ENCODE peak calls at places on chromosomes 6 and 20, in seven cellular contexts. P, O, S, V, Z, U and M are unnamed samples.

GRCh38 chr6:120938876-120939231 is 395.4 kb downstream of the TBC1D32 start:
- DNase-seq in P (no peak), O (no peak), S (no peak), V (no peak), Z (no peak), U (no peak), M (no peak)

GRCh38 chr6:149457316-149457884 is 27.4 kb downstream of the ZC3H12D start:
- DNase-seq in P (no peak), O (peak), S (no peak), V (peak), Z (no peak), U (peak), M (no peak)

GRCh38 chr6:49636368-49637332 is at the start of gene RHAG:
- DNase-seq in P (no peak), O (no peak), S (no peak), V (no peak), Z (no peak), U (no peak), M (peak)

GRCh38 chr6:149094934-149095341 is 222.6 kb upstream of the TAB2 start:
- DNase-seq in P (no peak), O (peak), S (no peak), V (no peak), Z (no peak), U (no peak), M (no peak)

GRCh38 chr20:35273449-35274171 is 4.3 kb downstream of the MMP24OS start:
- DNase-seq in P (no peak), O (no peak), S (no peak), V (no peak), Z (peak), U (no peak), M (peak)

GRCh38 chr6:9581155-9581554 is 833.7 kb downstream of the TFAP2A start:
- DNase-seq in P (no peak), O (no peak), S (no peak), V (no peak), Z (no peak), U (no peak), M (no peak)

GRCh38 chr6:153024401-153025017 is 22.0 kb upstream of the MTRF1L start:
- DNase-seq in P (peak), O (peak), S (peak), V (peak), Z (peak), U (peak), M (peak)

GRCh38 chr6:148971027-148971927 is 224.4 kb downstream of the UST start:
- DNase-seq in P (no peak), O (peak), S (no peak), V (no peak), Z (no peak), U (peak), M (no peak)

GRCh38 chr6:121608270-121608669 is 172.8 kb downstream of the GJA1 start:
- DNase-seq in P (no peak), O (peak), S (no peak), V (no peak), Z (no peak), U (peak), M (no peak)

GRCh38 chr6:135162678-135163439 is 18.2 kb upstream of the MYB start:
- DNase-seq in P (peak), O (no peak), S (peak), V (peak), Z (peak), U (peak), M (peak)

GRCh38 chr6:31614075-31614619 is 887 bp upstream of the AIF1 start:
- DNase-seq in P (no peak), O (no peak), S (no peak), V (peak), Z (no peak), U (no peak), M (no peak)

GRCh38 chr6:25014806-25015560 is 79.2 kb upstream of the RIPOR2 start:
- DNase-seq in P (no peak), O (peak), S (no peak), V (peak), Z (no peak), U (peak), M (peak)

GRCh38 chr6:111958534-111958933 is 85.3 kb upstream of the FYN start:
- DNase-seq in P (no peak), O (no peak), S (no peak), V (no peak), Z (no peak), U (no peak), M (no peak)

DNA sequence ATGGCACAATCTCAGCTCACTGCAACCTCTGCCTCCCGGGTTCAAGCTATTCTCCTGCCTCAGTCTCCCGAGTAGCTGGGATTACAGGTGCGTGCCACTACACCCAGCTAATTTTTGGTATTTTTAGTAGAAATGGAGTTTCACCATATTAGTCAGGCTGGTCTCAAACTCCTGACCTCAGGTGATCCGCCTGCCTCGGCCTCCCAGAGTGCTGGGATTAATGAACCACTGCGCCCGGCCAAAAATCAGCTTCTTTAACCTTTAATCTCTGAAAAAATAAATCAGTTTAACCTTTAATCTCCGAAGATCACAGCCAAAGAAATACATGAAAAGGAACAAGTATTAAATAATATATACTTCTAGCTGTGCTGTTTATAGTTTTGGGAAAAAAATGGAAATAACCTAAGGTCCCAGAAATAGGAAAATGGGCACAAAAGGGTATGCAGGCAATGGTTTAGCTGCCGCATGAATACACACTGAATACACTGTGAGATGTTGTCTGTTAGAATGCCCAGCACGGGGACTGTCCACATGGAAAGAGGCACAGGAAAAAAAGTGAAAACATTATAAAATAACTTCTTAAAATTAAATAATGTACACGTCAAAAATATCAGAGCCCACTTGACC is 1.6 kb downstream of the NQO2 start:
- DNase-seq in P (no peak), O (no peak), S (no peak), V (no peak), Z (no peak), U (no peak), M (no peak)
- H3K27ac ChIP-seq in P (no peak), O (no peak), S (no peak), V (no peak), Z (no peak), U (no peak), M (no peak)

GRCh38 chr6:84415517-84415916 is 188.1 kb upstream of the CEP162 start:
- DNase-seq in P (no peak), O (no peak), S (no peak), V (no peak), Z (no peak), U (no peak), M (no peak)
- H3K4ac ChIP-seq in P (no peak), O (no peak), S (no peak), V (no peak), Z (no peak), U (no peak), M (no peak)

GRCh38 chr20:32199006-32199405 is 8.5 kb downstream of the PLAGL2 start:
- DNase-seq in P (no peak), O (no peak), S (no peak), V (no peak), Z (no peak), U (no peak), M (no peak)

GRCh38 chr20:32201977-32202363 is 5.6 kb downstream of the PLAGL2 start:
- DNase-seq in P (no peak), O (no peak), S (no peak), V (no peak), Z (no peak), U (no peak), M (no peak)

GRCh38 chr20:32204485-32205115 is 2.9 kb downstream of the PLAGL2 start:
- DNase-seq in P (no peak), O (no peak), S (no peak), V (no peak), Z (no peak), U (no peak), M (no peak)

GRCh38 chr20:32203556-32204484 is 3.7 kb downstream of the PLAGL2 start:
- DNase-seq in P (no peak), O (no peak), S (no peak), V (peak), Z (no peak), U (no peak), M (no peak)

GRCh38 chr20:32201296-32201976 is 6.1 kb downstream of the PLAGL2 start:
- DNase-seq in P (no peak), O (peak), S (no peak), V (no peak), Z (no peak), U (no peak), M (no peak)
- H3K27ac ChIP-seq in P (no peak), O (no peak), S (no peak), V (no peak), Z (no peak), U (peak), M (no peak)

GRCh38 chr20:25605146-25605545 is 18.7 kb downstream of the NANP start:
- DNase-seq in P (no peak), O (no peak), S (no peak), V (no peak), Z (no peak), U (no peak), M (no peak)

GRCh38 chr20:25600632-25601031 is 15.3 kb upstream of the NINL start:
- DNase-seq in P (no peak), O (no peak), S (no peak), V (no peak), Z (no peak), U (peak), M (no peak)

GRCh38 chr20:25604611-25605010 is 19.2 kb downstream of the NANP start:
- DNase-seq in P (no peak), O (no peak), S (no peak), V (no peak), Z (no peak), U (no peak), M (no peak)

GRCh38 chr20:25606094-25606640 is 17.6 kb downstream of the NANP start:
- DNase-seq in P (no peak), O (no peak), S (no peak), V (no peak), Z (no peak), U (no peak), M (no peak)

GRCh38 chr20:25601659-25602058 is 16.3 kb upstream of the NINL start:
- DNase-seq in P (no peak), O (no peak), S (no peak), V (no peak), Z (no peak), U (no peak), M (no peak)
- H3K4ac ChIP-seq in P (no peak), O (no peak), S (no peak), V (no peak), Z (no peak), U (no peak), M (no peak)